ENCODE peak calls at places on chromosomes 13 and 19, in four cellular contexts. Q is fibroblast of lung, F is fibroblast of mammary gland, A is BJ. L is an unnamed sample.

GRCh38 chr19:6740589-6741348 is 1.3 kb downstream of the TRIP10 start:
- DNase-seq in F (peak), A (no peak), Q (peak), L (peak)

GRCh38 chr19:35755550-35756371 is 1.1 kb downstream of the HSPB6 start:
- DNase-seq in A (no peak), Q (peak), F (peak), L (no peak)

GRCh38 chr13:89029062-89029461 is 1357.9 kb downstream of the SLITRK5 start:
- DNase-seq in F (no peak), A (no peak), Q (no peak), L (no peak)

GRCh38 chr13:107003911-107004310 is 436.0 kb upstream of the ARGLU1 start:
- DNase-seq in F (no peak), A (no peak), Q (no peak), L (no peak)

GRCh38 chr13:102773441-102774209 is at the start of gene TEX30:
- DNase-seq in Q (peak), F (peak), A (peak), L (peak)

GRCh38 chr13:63455938-63456337 is 2040.3 kb upstream of the PCDH20 start:
- DNase-seq in F (no peak), A (no peak), Q (no peak), L (no peak)

GRCh38 chr13:66519259-66519658 is 710.9 kb downstream of the PCDH9 start:
- DNase-seq in A (no peak), F (no peak), Q (no peak), L (no peak)

GRCh38 chr13:46288570-46289259 is 77.0 kb downstream of the LRRC63 start:
- DNase-seq in A (no peak), F (peak), Q (peak), L (peak)

GRCh38 chr19:43464089-43464775 is 1.2 kb downstream of the LYPD3 start:
- DNase-seq in A (no peak), F (no peak), Q (no peak), L (no peak)

GRCh38 chr19:10422846-10423245 is 2.5 kb downstream of the PDE4A start:
- DNase-seq in A (no peak), F (no peak), Q (no peak), L (no peak)

GRCh38 chr19:8196271-8196908 is 12.8 kb upstream of the CERS4 start:
- DNase-seq in Q (no peak), F (no peak), A (no peak), L (no peak)

GRCh38 chr19:8484331-8484894 is 18.0 kb downstream of the PRAM1 start:
- DNase-seq in F (no peak), Q (no peak), A (no peak), L (no peak)

GRCh38 chr13:30337061-30337601 is 29.8 kb upstream of the KATNAL1 start:
- DNase-seq in F (no peak), Q (no peak), A (no peak), L (no peak)

GRCh38 chr13:30108913-30109237 is 198.5 kb downstream of the KATNAL1 start:
- DNase-seq in A (no peak), F (no peak), Q (no peak), L (peak)

GRCh38 chr13:42272115-42272756 is at the start of gene AKAP11:
- DNase-seq in F (peak), A (no peak), Q (peak), L (no peak)

GRCh38 chr19:30216453-30216852 is 155.7 kb upstream of the ZNF536 start:
- DNase-seq in F (no peak), A (no peak), Q (no peak), L (no peak)

GRCh38 chr19:41552558-41552957 is 23.4 kb upstream of the CEACAM21 start:
- DNase-seq in A (no peak), Q (no peak), F (no peak), L (no peak)
- H3K4me3 ChIP-seq in A (no peak), Q (no peak), F (no peak), L (no peak)

GRCh38 chr13:98521876-98522275 is 55.0 kb downstream of the STK24 start:
- DNase-seq in F (no peak), A (no peak), Q (no peak), L (no peak)

GRCh38 chr13:98524391-98524790 is 52.5 kb downstream of the STK24 start:
- DNase-seq in F (no peak), A (no peak), Q (no peak), L (no peak)

GRCh38 chr13:98525452-98525851 is 51.5 kb downstream of the STK24 start:
- DNase-seq in Q (no peak), F (no peak), A (no peak), L (no peak)

GRCh38 chr13:98524793-98525192 is 52.1 kb downstream of the STK24 start:
- DNase-seq in Q (no peak), A (no peak), F (no peak), L (no peak)

GRCh38 chr13:98523455-98524102 is 53.3 kb downstream of the STK24 start:
- DNase-seq in A (no peak), Q (no peak), F (no peak), L (no peak)
- H3K4me3 ChIP-seq in A (no peak), Q (no peak), F (no peak), L (no peak)

DNA sequence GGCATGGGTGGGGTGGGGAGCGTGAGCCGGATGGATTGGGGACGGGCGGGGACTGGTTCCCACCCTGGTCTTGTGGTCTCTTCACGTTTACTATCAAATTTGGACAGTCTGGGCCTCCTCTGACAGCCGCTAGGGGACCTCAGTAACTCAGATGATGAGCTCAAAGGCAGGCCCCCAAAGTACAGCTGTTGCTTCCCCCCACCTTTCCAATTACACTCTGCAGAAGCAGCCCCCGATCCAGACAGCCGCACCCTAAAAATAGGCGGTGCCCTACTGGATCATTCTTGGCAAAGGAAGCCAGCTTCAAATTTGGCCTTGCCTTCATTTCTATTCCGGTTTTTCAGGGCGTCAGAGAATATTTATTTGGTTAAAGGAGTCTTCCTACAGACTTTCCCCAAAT is 1.9 kb upstream of the FOXO1 start:
- DNase-seq in Q (peak), A (no peak), F (no peak), L (no peak)
- H3K4me3 ChIP-seq in Q (no peak), A (no peak), F (no peak), L (no peak)

DNA sequence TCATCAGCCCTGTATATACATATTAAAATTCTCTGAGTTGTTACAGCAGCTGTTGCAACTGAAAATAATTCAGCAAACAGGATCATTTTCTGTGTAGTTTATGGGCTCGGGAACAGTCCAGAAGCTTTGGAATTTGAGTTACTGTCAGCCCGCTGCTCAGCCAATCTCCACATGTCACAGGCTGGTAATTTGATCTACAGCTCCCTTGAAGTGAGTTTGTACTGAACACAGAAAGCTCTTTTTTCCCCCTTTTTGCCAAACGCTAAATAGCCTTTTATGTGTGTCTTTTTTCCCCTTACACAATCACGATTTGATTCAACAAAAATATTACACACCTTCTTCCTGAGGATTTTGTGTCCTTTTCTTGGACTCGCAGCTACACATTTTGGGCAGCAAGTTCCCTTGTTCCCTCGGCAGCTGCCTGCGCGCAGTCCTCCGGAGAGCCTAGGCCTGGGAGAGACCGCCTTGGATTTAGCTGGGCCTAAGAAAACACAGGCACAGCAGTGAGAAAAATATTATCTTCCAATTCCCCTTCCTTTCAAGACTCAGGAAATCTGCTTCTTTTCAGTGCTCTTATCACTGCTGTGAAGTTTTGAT is 371.4 kb downstream of the KCNRG start:
- DNase-seq in F (peak), A (peak), Q (peak), L (no peak)
- H3K4me3 ChIP-seq in F (no peak), A (no peak), Q (peak), L (no peak)

GRCh38 chr13:41136396-41137031 is 3.9 kb upstream of the KBTBD6 start:
- DNase-seq in F (no peak), Q (no peak), A (no peak), L (no peak)

GRCh38 chr13:41133951-41134350 is 1.3 kb upstream of the KBTBD6 start:
- DNase-seq in A (no peak), F (no peak), Q (no peak), L (peak)

GRCh38 chr13:41139296-41139966 is 6.8 kb upstream of the KBTBD6 start:
- DNase-seq in A (peak), F (peak), Q (peak), L (peak)

GRCh38 chr13:41137951-41138350 is 5.3 kb upstream of the KBTBD6 start:
- DNase-seq in Q (peak), A (no peak), F (peak), L (peak)

DNA sequence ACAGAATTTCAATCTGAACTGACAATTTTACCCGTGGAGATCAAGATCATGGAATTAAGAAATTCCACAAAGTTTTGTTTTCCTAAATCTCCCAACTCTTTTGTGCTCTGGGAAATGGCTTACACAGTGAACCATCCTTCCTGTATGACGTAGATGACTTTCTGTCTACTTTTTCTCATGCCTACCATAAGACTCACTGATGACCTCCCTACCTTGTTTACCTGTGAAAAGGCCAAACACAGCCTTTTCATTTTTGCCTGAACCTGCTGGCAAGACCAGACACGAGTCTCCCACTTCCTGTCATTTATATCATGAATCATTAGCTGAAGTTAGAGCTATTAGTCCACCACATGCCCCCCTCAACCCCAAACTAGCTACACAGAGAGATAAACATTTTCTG is 4.6 kb upstream of the KBTBD6 start:
- DNase-seq in A (no peak), F (no peak), Q (no peak), L (peak)
- H3K4me3 ChIP-seq in A (no peak), F (no peak), Q (no peak), L (no peak)

GRCh38 chr19:45346449-45346848 is 5.9 kb downstream of the KLC3 start:
- DNase-seq in Q (no peak), A (no peak), F (no peak), L (no peak)

GRCh38 chr19:45347570-45348366 is 7.2 kb downstream of the KLC3 start:
- DNase-seq in Q (no peak), F (no peak), A (no peak), L (no peak)

GRCh38 chr19:45342911-45343310 is 2.4 kb downstream of the KLC3 start:
- DNase-seq in A (no peak), F (no peak), Q (no peak), L (no peak)

GRCh38 chr19:45344621-45345505 is 4.3 kb downstream of the KLC3 start:
- DNase-seq in Q (no peak), A (no peak), F (no peak), L (peak)

GRCh38 chr19:45345506-45345860 is 4.9 kb downstream of the KLC3 start:
- DNase-seq in A (no peak), F (no peak), Q (no peak), L (no peak)
- H3K4me3 ChIP-seq in A (no peak), F (no peak), Q (no peak), L (no peak)

L was measured in bronchial epithelial cell.